ENCODE peak calls at places on chromosomes 6 and 20, in ten cellular contexts. A is head of caudate nucleus; O is activated naive CD4-positive, alpha-beta T cell treated with Interleukin-2 at 50 U/mL for 16 hours; W is amniotic stem cell; J is right cardiac atrium; Z is activated B cell treated with CpG ODN at 0.5 μM for 24 hours; L is IMR-90; Y is RCC 7860; E is mesothelial cell of epicardium; D is anterior cingulate cortex. G is an unnamed sample.

GRCh38 chr6:45644720-45645119 is 267.0 kb upstream of the SUPT3H start:
- DNase-seq in A (no peak), O (no peak), W (no peak), J (no peak), Z (no peak), L (no peak), Y (no peak), E (no peak), D (no peak), G (no peak)

GRCh38 chr20:9993133-9993532 is 41.7 kb upstream of the ANKEF1 start:
- DNase-seq in A (no peak), O (no peak), W (no peak), J (no peak), Z (no peak), L (no peak), Y (no peak), E (no peak), D (no peak), G (no peak)

GRCh38 chr6:34608321-34609091 is 52.4 kb upstream of the SPDEF start:
- DNase-seq in A (no peak), O (no peak), W (no peak), J (no peak), Z (no peak), L (peak; percentile 61), Y (no peak), E (no peak), D (no peak), G (no peak)

GRCh38 chr20:25052255-25053206 is 5.4 kb downstream of the ACSS1 start:
- DNase-seq in A (no peak), O (no peak), W (no peak), J (peak; percentile 58), Z (peak; percentile 4), L (no peak), Y (no peak), E (no peak), D (no peak), G (no peak)

GRCh38 chr20:22962567-22963439 is 72.3 kb upstream of the SSTR4 start:
- DNase-seq in A (no peak), O (no peak), W (no peak), J (no peak), Z (no peak), L (no peak), Y (peak; percentile 9), E (no peak), D (no peak), G (peak; percentile 9)

GRCh38 chr20:33673411-33674293 is 576 bp downstream of the NECAB3 start:
- DNase-seq in A (no peak), O (no peak), W (no peak), J (peak; percentile 61), Z (no peak), L (peak; percentile 40), Y (peak; percentile 50), E (no peak), D (no peak), G (peak; percentile 35)

GRCh38 chr6:107972413-107973096 is 14.5 kb upstream of the SEC63 start:
- DNase-seq in A (no peak), O (no peak), W (no peak), J (no peak), Z (no peak), L (no peak), Y (no peak), E (no peak), D (no peak), G (no peak)

GRCh38 chr6:117547688-117548621 is 54.4 kb downstream of the GOPC start:
- DNase-seq in A (peak; percentile 83), O (peak; percentile 45), W (no peak), J (peak; percentile 86), Z (peak; percentile 20), L (peak; percentile 54), Y (peak; percentile 29), E (no peak), D (peak; percentile 13), G (peak; percentile 86)

G was measured in LHCN-M2.